ENCODE peak calls at places on chromosome 4, in four cellular contexts. G, L, B and F are unnamed samples.

GRCh38 chr4:986428-986948 is 356 bp upstream of the IDUA start:
- DNase-seq in G (no peak), L (no peak), B (peak), F (no peak)

GRCh38 chr4:65645185-65645584 is 25.1 kb downstream of the EPHA5 start:
- DNase-seq in G (no peak), L (no peak), B (peak), F (no peak)

GRCh38 chr4:114383721-114384120 is 214.9 kb upstream of the UGT8 start:
- DNase-seq in G (no peak), L (no peak), B (peak), F (no peak)

GRCh38 chr4:76155979-76156378 is 7.8 kb upstream of the NUP54 start:
- DNase-seq in G (no peak), L (no peak), B (peak), F (no peak)

GRCh38 chr4:184386271-184386781 is 88.0 kb downstream of the IRF2 start:
- DNase-seq in G (no peak), L (no peak), B (no peak), F (no peak)

GRCh38 chr4:57037982-57038604 is 59.4 kb downstream of the POLR2B start:
- DNase-seq in G (peak), L (no peak), B (peak), F (no peak)

GRCh38 chr4:2292679-2293108 is 30.8 kb upstream of the MXD4 start:
- DNase-seq in G (no peak), L (no peak), B (peak), F (no peak)

GRCh38 chr4:56505269-56506109 is at the start of gene ARL9:
- DNase-seq in G (peak), L (peak), B (peak), F (peak)

GRCh38 chr4:79294064-79294463 is 31.8 kb downstream of the NAA11 start:
- DNase-seq in G (no peak), L (no peak), B (no peak), F (no peak)

GRCh38 chr4:69601065-69601464 is 38.4 kb downstream of the UGT2A2 start:
- DNase-seq in G (no peak), L (no peak), B (no peak), F (no peak)